ENCODE peak calls at places on chromosomes 13 and 19, in eight cellular contexts. M is T-cell, Y is NCI-H774, H is left ventricle myocardium inferior, O is LHCN-M2, I is germinal center, D is fibroblast of pulmonary artery, R is foreskin fibroblast. V is an unnamed sample.

GRCh38 chr13:97339019-97339988 is 94.7 kb upstream of the RAP2A start:
- DNase-seq in Y (no peak), H (peak), M (no peak), O (peak), R (peak), I (no peak), D (peak), V (peak)

GRCh38 chr13:33017410-33017929 is 1.2 kb downstream of the KL start:
- DNase-seq in R (no peak), D (peak), M (peak), O (no peak), Y (no peak), I (peak), H (peak), V (peak)

GRCh38 chr13:51844862-51845573 is at the start of gene TMEM272:
- DNase-seq in I (peak), Y (no peak), R (no peak), M (no peak), D (peak), H (peak), O (peak), V (peak)

GRCh38 chr13:93765056-93765455 is 538.4 kb downstream of the GPC6 start:
- DNase-seq in O (no peak), D (no peak), R (no peak), H (no peak), I (no peak), M (no peak), Y (no peak), V (peak)

GRCh38 chr19:42431486-42431885 is 4.3 kb upstream of the LIPE start:
- DNase-seq in M (no peak), I (no peak), R (no peak), O (no peak), H (no peak), Y (no peak), D (no peak), V (no peak)

GRCh38 chr19:29539668-29540067 is 13.9 kb downstream of the VSTM2B start:
- DNase-seq in R (no peak), M (no peak), I (no peak), Y (no peak), D (no peak), H (no peak), O (no peak), V (no peak)

GRCh38 chr19:15300533-15301194 is 31.7 kb downstream of the BRD4 start:
- DNase-seq in I (no peak), H (no peak), R (peak), O (no peak), D (peak), Y (no peak), M (no peak), V (peak)

GRCh38 chr13:81320516-81320915 is 979.6 kb upstream of the SPRY2 start:
- DNase-seq in I (no peak), M (no peak), R (no peak), D (no peak), H (no peak), O (no peak), Y (no peak), V (no peak)

GRCh38 chr19:17090501-17091074 is 15.0 kb downstream of the MYO9B start:
- DNase-seq in R (no peak), Y (no peak), M (no peak), I (no peak), H (no peak), O (no peak), D (peak), V (no peak)

GRCh38 chr13:99653526-99653925 is 152.3 kb downstream of the TM9SF2 start:
- DNase-seq in O (no peak), D (no peak), I (no peak), M (no peak), Y (no peak), H (no peak), R (no peak), V (no peak)

V was measured in fibroblast of lung.